ENCODE peak calls at places on chromosomes 5 and 9, in six cellular contexts. S, M, L, D, B and T are unnamed samples.

GRCh38 chr5:66850354-66851075 is 254.3 kb downstream of the MAST4 start:
- DNase-seq in S (no peak), L (no peak), B (peak), D (no peak), M (peak), T (peak)

GRCh38 chr5:131496400-131496713 is 138.7 kb downstream of the RAPGEF6 start:
- DNase-seq in D (no peak), L (no peak), M (no peak), S (no peak), B (no peak), T (no peak)

GRCh38 chr5:100799166-100799565 is 103.9 kb downstream of the ST8SIA4 start:
- DNase-seq in B (no peak), S (no peak), M (no peak), L (no peak), D (no peak), T (no peak)

GRCh38 chr9:123739387-123739786 is 190.5 kb downstream of the DENND1A start:
- DNase-seq in D (no peak), M (no peak), S (no peak), L (no peak), B (no peak), T (no peak)

GRCh38 chr5:159097461-159098284 is 2.0 kb downstream of the EBF1 start:
- DNase-seq in M (peak), S (no peak), B (no peak), D (no peak), L (no peak), T (peak)

GRCh38 chr9:3908731-3909130 is 382.9 kb upstream of the RFX3 start:
- DNase-seq in S (no peak), B (no peak), D (no peak), M (peak), L (no peak), T (no peak)

GRCh38 chr9:93592389-93593021 is 16.1 kb downstream of the PHF2 start:
- DNase-seq in M (peak), L (no peak), S (no peak), D (no peak), B (no peak), T (no peak)

GRCh38 chr5:82639393-82640144 is 361.4 kb upstream of the RPS23 start:
- DNase-seq in M (peak), B (no peak), D (peak), L (no peak), S (no peak), T (peak)

GRCh38 chr5:143557061-143557818 is 153.8 kb upstream of the NR3C1 start:
- DNase-seq in S (no peak), M (peak), B (peak), D (no peak), L (no peak), T (peak)

GRCh38 chr5:124478139-124478737 is 268.2 kb downstream of the ZNF608 start:
- DNase-seq in B (no peak), D (no peak), M (no peak), L (no peak), S (no peak), T (no peak)

GRCh38 chr5:149635394-149635793 is 54.1 kb downstream of the ARHGEF37 start:
- DNase-seq in D (no peak), L (no peak), B (peak), S (no peak), M (no peak), T (no peak)

GRCh38 chr5:94691947-94692346 is 73.5 kb downstream of the SLF1 start:
- DNase-seq in L (no peak), M (peak), D (no peak), B (peak), S (no peak), T (peak)

GRCh38 chr5:9869616-9870288 is 239.6 kb upstream of the TAS2R1 start:
- DNase-seq in L (no peak), S (no peak), M (peak), B (peak), D (peak), T (peak)

DNA sequence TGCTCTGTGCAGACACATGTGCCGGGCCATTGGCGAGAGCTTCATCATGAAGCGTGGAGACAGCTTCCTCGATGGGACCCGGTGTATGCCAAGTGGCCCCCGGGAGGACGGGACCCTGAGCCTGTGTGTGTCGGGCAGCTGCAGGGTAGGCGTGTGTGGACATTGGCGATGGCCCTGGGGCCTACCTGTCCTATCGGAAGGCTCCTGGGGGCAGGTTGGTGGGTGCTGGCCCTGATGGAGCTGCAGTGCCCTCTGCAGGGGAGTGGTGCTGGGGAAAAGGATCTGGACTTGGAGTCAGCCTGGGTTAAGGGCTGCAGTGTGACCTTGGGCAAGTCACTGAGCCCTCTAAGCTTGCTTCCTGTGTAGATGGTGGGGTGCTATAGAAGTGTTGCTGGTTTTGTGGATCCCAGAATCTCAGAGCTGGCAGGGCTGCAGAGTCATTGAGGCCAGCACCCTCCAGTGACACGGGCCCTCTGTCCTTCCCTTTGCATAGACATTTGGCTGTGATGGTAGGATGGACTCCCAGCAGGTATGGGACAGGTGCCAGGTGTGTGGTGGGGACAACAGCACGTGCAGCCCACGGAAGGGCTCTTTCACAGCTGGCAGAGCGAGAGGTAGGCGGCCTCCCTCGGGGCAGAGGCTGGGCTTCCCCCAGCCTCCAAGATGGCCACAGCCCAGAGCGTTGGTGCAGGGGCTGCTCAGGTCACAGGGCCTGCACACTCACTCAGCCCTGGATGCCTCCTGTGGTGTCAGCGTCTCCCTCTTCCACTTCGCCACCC is 15.8 kb downstream of the ADAMTS13 start:
- DNase-seq in D (no peak), L (no peak), M (no peak), S (no peak), B (no peak), T (no peak)
- TF ChIP-seq CTCF in D (peak), L (peak), M (peak), S (no peak), B (no peak), T (peak)

GRCh38 chr5:150780180-150780692 is 1.7 kb downstream of the SMIM3 start:
- DNase-seq in B (no peak), D (no peak), L (no peak), S (peak), M (peak), T (peak)

GRCh38 chr5:150782850-150783249 is 4.3 kb downstream of the SMIM3 start:
- DNase-seq in L (no peak), M (no peak), D (no peak), S (no peak), B (no peak), T (no peak)

GRCh38 chr5:150780816-150781221 is 2.3 kb downstream of the SMIM3 start:
- DNase-seq in B (peak), S (peak), D (no peak), M (peak), L (no peak), T (peak)

GRCh38 chr5:150783422-150783928 is 4.9 kb downstream of the SMIM3 start:
- DNase-seq in M (peak), B (peak), L (peak), D (no peak), S (peak), T (peak)

GRCh38 chr5:150781706-150782614 is 3.4 kb downstream of the SMIM3 start:
- DNase-seq in L (no peak), M (peak), D (peak), S (peak), B (no peak), T (peak)
- H3K4me3 ChIP-seq in L (no peak), M (peak), D (peak), S (no peak), B (no peak), T (peak)

GRCh38 chr5:43019615-43020293 is 20.4 kb downstream of the ANXA2R start:
- DNase-seq in B (peak), D (no peak), L (no peak), M (peak), S (peak), T (peak)
- TF ChIP-seq CTCF in B (peak), D (peak), L (no peak), M (peak), S (peak), T (peak)

DNA sequence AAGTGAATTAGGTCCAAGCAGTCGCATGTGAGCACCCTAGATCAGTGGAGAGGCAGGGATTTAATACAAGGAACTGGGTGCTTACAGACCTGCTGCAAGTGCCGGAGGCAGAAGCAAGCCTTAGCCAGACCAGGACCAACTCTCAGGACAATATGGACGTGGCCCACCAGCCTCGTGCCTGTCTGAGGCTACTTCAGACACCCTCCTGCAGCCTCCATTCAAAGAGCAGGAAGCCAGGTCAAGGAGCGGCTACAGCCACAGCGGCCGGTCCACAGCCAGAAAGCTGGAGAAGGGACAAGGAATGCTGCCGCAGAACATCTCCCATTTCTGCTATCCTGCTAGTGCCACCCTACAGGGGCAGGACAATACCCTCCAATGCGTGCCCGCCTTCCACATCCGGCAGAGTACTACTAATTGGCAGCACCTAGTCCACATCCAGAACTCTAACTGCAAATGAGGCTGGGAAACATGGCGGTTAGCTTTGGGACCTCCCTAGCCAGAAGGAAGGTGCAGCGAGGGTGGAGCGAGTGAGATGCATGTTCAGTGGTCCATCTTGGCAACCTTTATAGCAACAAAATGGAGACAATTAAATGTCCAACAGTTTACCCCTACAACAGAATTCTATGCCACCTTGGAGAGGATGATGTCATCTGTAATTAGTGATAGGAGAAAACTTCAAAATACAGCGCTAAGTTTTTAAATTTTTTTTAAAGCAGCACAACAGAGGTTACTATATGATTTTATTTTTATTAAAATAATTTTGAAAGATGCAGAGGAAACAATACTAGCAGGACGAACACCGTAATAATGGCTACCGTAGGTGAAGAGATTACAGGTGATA is 1.0 kb upstream of the ALDH1B1 start:
- DNase-seq in M (no peak), S (no peak), D (no peak), B (no peak), L (no peak), T (no peak)
- H3K4me3 ChIP-seq in M (no peak), S (peak), D (no peak), B (no peak), L (peak), T (peak)

DNA sequence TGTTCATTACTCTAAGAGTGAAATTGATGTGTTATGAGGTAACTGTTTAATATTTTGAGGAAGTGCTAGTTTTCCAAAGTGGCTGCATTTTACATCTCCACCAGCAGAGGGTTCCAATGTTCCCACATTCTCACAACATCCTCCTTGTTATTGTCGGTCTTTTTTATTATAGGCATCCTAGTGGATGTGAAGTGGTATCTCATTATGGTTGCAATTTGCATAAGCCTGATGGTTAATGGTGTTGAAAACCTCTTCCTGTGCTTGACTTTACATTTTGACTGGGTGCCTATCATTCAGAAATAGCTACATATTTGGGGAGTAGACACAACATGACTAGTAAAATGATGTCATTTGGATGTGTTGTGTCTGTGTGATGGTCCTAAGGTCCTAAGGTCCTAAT is 143.6 kb downstream of the MRPS30 start:
- DNase-seq in D (peak), L (peak), B (peak), S (no peak), M (peak), T (peak)
- TF ChIP-seq CTCF in D (peak), L (peak), B (peak), S (peak), M (peak), T (peak)

DNA sequence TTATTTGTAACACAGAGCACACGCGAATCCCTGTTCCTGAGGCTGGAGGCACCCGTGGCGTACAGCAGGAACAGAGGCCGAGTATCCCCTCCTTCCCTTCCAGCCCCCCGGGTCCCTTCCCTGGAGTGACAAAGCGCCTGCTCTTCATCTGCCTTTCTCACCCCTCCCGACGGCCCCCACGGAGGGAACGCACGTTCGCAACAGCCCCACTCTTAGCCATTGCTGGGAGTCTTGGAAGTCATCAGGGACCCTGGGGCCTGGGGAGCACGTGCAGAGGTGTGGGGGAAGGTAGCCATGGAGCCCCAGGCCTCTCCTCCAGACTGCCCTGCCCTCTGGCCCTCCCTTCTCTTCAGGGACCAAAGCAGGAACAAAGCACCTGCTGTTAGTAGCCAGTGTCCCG is 2.5 kb downstream of the AGPAT2 start:
- DNase-seq in D (no peak), L (no peak), B (no peak), M (no peak), S (no peak), T (no peak)
- H3K4me3 ChIP-seq in D (no peak), L (no peak), B (no peak), M (no peak), S (no peak), T (no peak)